ENCODE peak calls at places on chromosomes 6 and 20, in six cellular contexts. One of them, this sample, is unnamed.

GRCh38 chr6:117451607-117452164 is 25.9 kb upstream of the ROS1 start:
- DNase-seq in RWPE1: no peak
- DNase-seq in astrocyte of the cerebellum: no peak
- DNase-seq in GM12865: no peak
- DNase-seq in endothelial cell: no peak
- DNase-seq in left lung: no peak
- DNase-seq in this sample: no peak

GRCh38 chr6:138647006-138647405 is 126.6 kb upstream of the CCDC28A start:
- DNase-seq in left lung: no peak
- DNase-seq in astrocyte of the cerebellum: peak; percentile 71
- DNase-seq in GM12865: no peak
- DNase-seq in endothelial cell: no peak
- DNase-seq in RWPE1: no peak
- DNase-seq in this sample: no peak

GRCh38 chr6:3748726-3749389 is 2.7 kb downstream of the PXDC1 start:
- DNase-seq in RWPE1: no peak
- DNase-seq in endothelial cell: no peak
- DNase-seq in astrocyte of the cerebellum: no peak
- DNase-seq in GM12865: no peak
- DNase-seq in left lung: no peak
- DNase-seq in this sample: no peak

GRCh38 chr6:127342296-127342945 is 988 bp downstream of the ECHDC1 start:
- DNase-seq in endothelial cell: no peak
- DNase-seq in GM12865: peak; percentile 5
- DNase-seq in astrocyte of the cerebellum: no peak
- DNase-seq in RWPE1: no peak
- DNase-seq in left lung: no peak
- DNase-seq in this sample: no peak

GRCh38 chr6:154302111-154302752 is 54.4 kb downstream of the IPCEF1 start:
- DNase-seq in left lung: no peak
- DNase-seq in GM12865: peak; percentile 87
- DNase-seq in RWPE1: no peak
- DNase-seq in astrocyte of the cerebellum: peak; percentile 81
- DNase-seq in endothelial cell: no peak
- DNase-seq in this sample: peak; percentile 69

GRCh38 chr6:108836061-108836460 is 12.2 kb upstream of the ARMC2 start:
- DNase-seq in astrocyte of the cerebellum: no peak
- DNase-seq in RWPE1: no peak
- DNase-seq in left lung: no peak
- DNase-seq in endothelial cell: no peak
- DNase-seq in GM12865: no peak
- DNase-seq in this sample: no peak

GRCh38 chr6:89859744-89860143 is 30.1 kb downstream of the CASP8AP2 start:
- DNase-seq in GM12865: peak; percentile 71
- DNase-seq in astrocyte of the cerebellum: no peak
- DNase-seq in RWPE1: no peak
- DNase-seq in left lung: no peak
- DNase-seq in endothelial cell: no peak
- DNase-seq in this sample: no peak

GRCh38 chr6:156242206-156242605 is 535.0 kb upstream of the ARID1B start:
- DNase-seq in left lung: no peak
- DNase-seq in endothelial cell: no peak
- DNase-seq in astrocyte of the cerebellum: no peak
- DNase-seq in RWPE1: no peak
- DNase-seq in GM12865: no peak
- DNase-seq in this sample: no peak

GRCh38 chr20:15711177-15711576 is 862.1 kb downstream of the KIF16B start:
- DNase-seq in astrocyte of the cerebellum: no peak
- DNase-seq in RWPE1: no peak
- DNase-seq in GM12865: no peak
- DNase-seq in endothelial cell: no peak
- DNase-seq in left lung: no peak
- DNase-seq in this sample: no peak

GRCh38 chr20:36802326-36803223 is 29.0 kb upstream of the DSN1 start:
- DNase-seq in GM12865: no peak
- DNase-seq in left lung: no peak
- DNase-seq in RWPE1: no peak
- DNase-seq in astrocyte of the cerebellum: peak; percentile 38
- DNase-seq in endothelial cell: no peak
- DNase-seq in this sample: no peak

GRCh38 chr6:148339766-148340165 is 2.9 kb upstream of the SASH1 start:
- DNase-seq in GM12865: no peak
- DNase-seq in RWPE1: no peak
- DNase-seq in astrocyte of the cerebellum: no peak
- DNase-seq in endothelial cell: no peak
- DNase-seq in left lung: no peak
- DNase-seq in this sample: no peak

GRCh38 chr20:1735417-1736089 is 78.0 kb upstream of the SIRPG start:
- DNase-seq in RWPE1: no peak
- DNase-seq in GM12865: no peak
- DNase-seq in left lung: no peak
- DNase-seq in astrocyte of the cerebellum: no peak
- DNase-seq in endothelial cell: no peak
- DNase-seq in this sample: no peak

GRCh38 chr6:126535585-126535984 is 195.7 kb downstream of the CENPW start:
- DNase-seq in astrocyte of the cerebellum: peak; percentile 82
- DNase-seq in endothelial cell: no peak
- DNase-seq in GM12865: no peak
- DNase-seq in RWPE1: no peak
- DNase-seq in left lung: no peak
- DNase-seq in this sample: no peak

GRCh38 chr6:160030103-160030502 is 61.2 kb downstream of the IGF2R start:
- DNase-seq in astrocyte of the cerebellum: peak; percentile 94
- DNase-seq in left lung: peak; percentile 86
- DNase-seq in RWPE1: peak; percentile 95
- DNase-seq in endothelial cell: no peak
- DNase-seq in GM12865: no peak
- DNase-seq in this sample: no peak

GRCh38 chr6:112337209-112337638 is 9.9 kb upstream of the RFPL4B start:
- DNase-seq in endothelial cell: peak; percentile 61
- DNase-seq in astrocyte of the cerebellum: peak; percentile 70
- DNase-seq in GM12865: peak; percentile 7
- DNase-seq in RWPE1: peak; percentile 59
- DNase-seq in left lung: peak; percentile 41
- DNase-seq in this sample: no peak

DNA sequence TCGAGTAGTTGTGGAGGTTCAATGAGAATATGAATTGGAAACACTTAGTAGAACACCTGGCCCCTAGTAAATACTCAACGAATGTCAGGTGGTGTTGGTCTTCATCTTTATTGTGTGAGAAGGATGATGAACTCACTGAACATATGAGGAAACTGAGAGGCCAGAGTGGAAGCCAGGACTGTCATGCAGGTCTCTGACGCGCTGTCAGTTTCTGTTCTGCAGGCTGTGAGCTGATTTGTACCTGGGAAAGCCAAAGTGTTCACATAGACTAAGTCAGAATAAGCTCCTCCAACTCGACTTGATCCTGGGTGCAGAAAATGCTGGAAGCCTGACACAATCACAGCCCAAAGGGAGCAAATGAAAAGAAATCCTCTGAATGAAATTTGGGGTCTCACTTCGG is 222.2 kb downstream of the LY86 start:
- DNase-seq in left lung: no peak
- DNase-seq in GM12865: peak; percentile 63
- DNase-seq in astrocyte of the cerebellum: no peak
- DNase-seq in RWPE1: no peak
- DNase-seq in endothelial cell: no peak
- DNase-seq in this sample: no peak
- TF ChIP-seq CTCF in left lung: no peak
- TF ChIP-seq CTCF in GM12865: no peak
- TF ChIP-seq CTCF in astrocyte of the cerebellum: no peak
- TF ChIP-seq CTCF in RWPE1: no peak
- TF ChIP-seq CTCF in endothelial cell: no peak
- TF ChIP-seq CTCF in this sample: no peak

DNA sequence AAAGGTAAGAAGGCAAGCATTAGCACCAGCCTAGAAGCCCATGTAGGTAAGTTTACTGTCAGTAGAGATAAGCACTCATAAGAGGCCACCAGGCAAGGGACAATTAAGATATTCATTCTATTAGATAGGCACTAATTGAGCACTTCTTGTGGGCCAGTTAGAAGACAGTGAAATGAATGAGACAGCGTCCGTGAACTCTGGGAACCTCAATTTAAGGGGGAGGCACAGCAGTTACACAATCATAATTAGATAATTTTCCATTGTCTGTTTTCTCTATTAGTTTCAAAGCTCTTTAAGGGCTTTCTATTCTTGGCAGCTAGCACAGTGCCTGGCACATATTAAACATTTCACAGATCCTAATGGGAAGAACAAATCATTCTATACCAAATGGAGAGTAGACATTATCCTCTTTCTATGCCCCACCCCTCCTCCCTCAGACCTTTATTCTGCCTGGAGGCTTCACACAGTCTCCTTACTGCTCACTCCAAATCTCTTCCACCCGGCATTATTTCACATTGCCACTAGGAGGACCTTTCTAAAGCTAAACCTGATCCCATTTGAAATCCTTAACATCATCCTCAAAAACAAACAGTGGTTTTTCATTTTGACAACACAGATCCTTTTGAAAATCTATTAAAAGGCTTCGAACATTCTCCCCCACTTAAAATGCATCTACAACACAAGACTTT is 529.6 kb downstream of the ADGRB3 start:
- DNase-seq in GM12865: no peak
- DNase-seq in astrocyte of the cerebellum: no peak
- DNase-seq in endothelial cell: no peak
- DNase-seq in RWPE1: peak; percentile 8
- DNase-seq in left lung: no peak
- DNase-seq in this sample: no peak
- TF ChIP-seq CTCF in GM12865: peak; percentile 20
- TF ChIP-seq CTCF in astrocyte of the cerebellum: peak; percentile 19
- TF ChIP-seq CTCF in endothelial cell: peak; percentile 65
- TF ChIP-seq CTCF in RWPE1: no peak
- TF ChIP-seq CTCF in left lung: no peak
- TF ChIP-seq CTCF in this sample: no peak

GRCh38 chr6:34243901-34244884 is 4.6 kb downstream of the SMIM29 start:
- DNase-seq in GM12865: no peak
- DNase-seq in left lung: peak; percentile 80
- DNase-seq in RWPE1: peak; percentile 92
- DNase-seq in astrocyte of the cerebellum: peak; percentile 84
- DNase-seq in endothelial cell: no peak
- DNase-seq in this sample: peak; percentile 89
- TF ChIP-seq CTCF in GM12865: peak; percentile 27
- TF ChIP-seq CTCF in left lung: no peak
- TF ChIP-seq CTCF in RWPE1: peak; percentile 38
- TF ChIP-seq CTCF in astrocyte of the cerebellum: peak; percentile 58
- TF ChIP-seq CTCF in endothelial cell: peak; percentile 49
- TF ChIP-seq CTCF in this sample: peak; percentile 36

DNA sequence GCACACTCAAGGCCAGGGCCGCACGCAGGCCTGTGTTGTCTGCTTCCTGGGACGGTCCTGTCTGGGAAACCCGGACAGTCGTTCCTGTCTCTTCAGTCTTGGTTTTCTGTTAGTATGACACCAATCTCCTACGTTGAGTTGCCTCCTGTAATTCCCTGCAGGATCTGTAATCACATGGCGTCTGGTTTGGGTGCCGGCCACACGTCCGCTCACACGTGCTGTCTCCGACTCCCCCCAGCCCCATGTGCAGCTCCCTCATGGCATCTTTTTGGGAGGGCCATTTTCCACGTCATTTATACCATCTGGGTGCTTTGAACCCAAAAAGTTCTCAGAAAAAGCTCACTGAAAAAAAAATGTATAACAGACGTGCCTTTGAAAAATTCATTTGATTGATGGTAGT is 23.2 kb downstream of the DLL1 start:
- DNase-seq in endothelial cell: no peak
- DNase-seq in astrocyte of the cerebellum: no peak
- DNase-seq in left lung: no peak
- DNase-seq in RWPE1: no peak
- DNase-seq in GM12865: no peak
- DNase-seq in this sample: no peak
- TF ChIP-seq CTCF in endothelial cell: no peak
- TF ChIP-seq CTCF in astrocyte of the cerebellum: no peak
- TF ChIP-seq CTCF in left lung: no peak
- TF ChIP-seq CTCF in RWPE1: no peak
- TF ChIP-seq CTCF in GM12865: no peak
- TF ChIP-seq CTCF in this sample: no peak

DNA sequence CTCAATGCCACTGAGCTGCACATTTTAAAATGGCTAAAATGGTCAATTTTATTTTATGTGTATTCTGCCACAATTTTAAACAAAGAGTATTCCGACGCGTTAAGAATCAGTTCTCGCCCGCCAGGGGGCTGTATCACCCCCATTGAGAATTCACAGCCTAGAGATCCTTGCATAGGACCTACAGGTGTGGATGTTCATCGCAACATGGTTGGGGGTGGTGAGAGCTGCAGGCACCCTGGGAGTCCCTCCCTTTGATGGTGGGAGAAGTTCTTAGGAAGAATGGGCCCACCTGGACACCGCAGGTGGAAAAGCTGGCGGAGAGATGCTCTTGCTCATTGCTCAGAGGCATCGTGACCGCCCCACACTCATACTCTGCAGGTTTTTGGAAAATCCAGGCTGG is 63.5 kb downstream of the SLC2A10 start:
- DNase-seq in GM12865: peak; percentile 34
- DNase-seq in endothelial cell: no peak
- DNase-seq in left lung: no peak
- DNase-seq in astrocyte of the cerebellum: no peak
- DNase-seq in RWPE1: no peak
- DNase-seq in this sample: no peak
- TF ChIP-seq CTCF in GM12865: peak; percentile 19
- TF ChIP-seq CTCF in endothelial cell: peak; percentile 9
- TF ChIP-seq CTCF in left lung: no peak
- TF ChIP-seq CTCF in astrocyte of the cerebellum: no peak
- TF ChIP-seq CTCF in RWPE1: no peak
- TF ChIP-seq CTCF in this sample: no peak

GRCh38 chr6:137403443-137403842 is 90.8 kb downstream of the OLIG3 start:
- DNase-seq in left lung: no peak
- DNase-seq in astrocyte of the cerebellum: no peak
- DNase-seq in GM12865: no peak
- DNase-seq in endothelial cell: no peak
- DNase-seq in RWPE1: no peak
- DNase-seq in this sample: no peak
- TF ChIP-seq CTCF in left lung: no peak
- TF ChIP-seq CTCF in astrocyte of the cerebellum: no peak
- TF ChIP-seq CTCF in GM12865: no peak
- TF ChIP-seq CTCF in endothelial cell: no peak
- TF ChIP-seq CTCF in RWPE1: no peak
- TF ChIP-seq CTCF in this sample: no peak

GRCh38 chr20:12207875-12208274 is 290.2 kb downstream of the BTBD3 start:
- DNase-seq in astrocyte of the cerebellum: peak; percentile 33
- DNase-seq in endothelial cell: peak; percentile 54
- DNase-seq in left lung: no peak
- DNase-seq in GM12865: no peak
- DNase-seq in RWPE1: peak; percentile 4
- DNase-seq in this sample: no peak
- TF ChIP-seq CTCF in astrocyte of the cerebellum: peak; percentile 83
- TF ChIP-seq CTCF in endothelial cell: peak; percentile 79
- TF ChIP-seq CTCF in left lung: peak; percentile 48
- TF ChIP-seq CTCF in GM12865: peak; percentile 18
- TF ChIP-seq CTCF in RWPE1: peak; percentile 47
- TF ChIP-seq CTCF in this sample: peak; percentile 69

This sample was measured in CD14-positive monocyte.